ENCODE peak calls at places on chromosome 5, in six cellular contexts. One of them, this sample, is unnamed.

GRCh38 chr5:75023368-75024159 is 28.8 kb downstream of the GCNT4 start:
- DNase-seq in mesenchymal stem cell: no peak
- DNase-seq in RWPE1: no peak
- DNase-seq in PC-9: no peak
- DNase-seq in SK-N-SH: no peak
- DNase-seq in heart right ventricle: no peak
- DNase-seq in this sample: no peak

GRCh38 chr5:102561894-102562760 is 63.3 kb upstream of the SLCO6A1 start:
- DNase-seq in SK-N-SH: no peak
- DNase-seq in PC-9: peak; percentile 18
- DNase-seq in heart right ventricle: peak; percentile 11
- DNase-seq in RWPE1: no peak
- DNase-seq in mesenchymal stem cell: peak; percentile 36
- DNase-seq in this sample: no peak

GRCh38 chr5:78587081-78587774 is 61.3 kb downstream of the LHFPL2 start:
- DNase-seq in PC-9: no peak
- DNase-seq in SK-N-SH: no peak
- DNase-seq in mesenchymal stem cell: no peak
- DNase-seq in RWPE1: no peak
- DNase-seq in heart right ventricle: no peak
- DNase-seq in this sample: no peak

GRCh38 chr5:115778417-115778816 is 38.0 kb downstream of the CDO1 start:
- DNase-seq in RWPE1: no peak
- DNase-seq in SK-N-SH: no peak
- DNase-seq in mesenchymal stem cell: peak; percentile 44
- DNase-seq in heart right ventricle: no peak
- DNase-seq in PC-9: no peak
- DNase-seq in this sample: no peak

GRCh38 chr5:116275282-116275681 is 190.5 kb downstream of the COMMD10 start:
- DNase-seq in RWPE1: no peak
- DNase-seq in PC-9: no peak
- DNase-seq in mesenchymal stem cell: no peak
- DNase-seq in SK-N-SH: no peak
- DNase-seq in heart right ventricle: no peak
- DNase-seq in this sample: no peak

GRCh38 chr5:127875235-127876021 is 172.2 kb downstream of the CCDC192 start:
- DNase-seq in heart right ventricle: peak; percentile 24
- DNase-seq in RWPE1: peak; percentile 64
- DNase-seq in PC-9: peak; percentile 67
- DNase-seq in mesenchymal stem cell: peak; percentile 72
- DNase-seq in SK-N-SH: peak; percentile 51
- DNase-seq in this sample: peak; percentile 74

GRCh38 chr5:76703707-76704106 is 12.2 kb upstream of the F2R start:
- DNase-seq in mesenchymal stem cell: peak; percentile 28
- DNase-seq in SK-N-SH: peak; percentile 58
- DNase-seq in heart right ventricle: no peak
- DNase-seq in PC-9: no peak
- DNase-seq in RWPE1: no peak
- DNase-seq in this sample: no peak

GRCh38 chr5:124824637-124825158 is 78.3 kb upstream of the ZNF608 start:
- DNase-seq in heart right ventricle: no peak
- DNase-seq in SK-N-SH: peak; percentile 46
- DNase-seq in mesenchymal stem cell: peak; percentile 73
- DNase-seq in PC-9: no peak
- DNase-seq in RWPE1: peak; percentile 62
- DNase-seq in this sample: no peak

GRCh38 chr5:102903074-102903871 is 148.2 kb downstream of the PAM start:
- DNase-seq in SK-N-SH: no peak
- DNase-seq in mesenchymal stem cell: no peak
- DNase-seq in PC-9: no peak
- DNase-seq in RWPE1: no peak
- DNase-seq in heart right ventricle: no peak
- DNase-seq in this sample: no peak

GRCh38 chr5:43019615-43020293 is 20.4 kb downstream of the ANXA2R start:
- DNase-seq in mesenchymal stem cell: peak; percentile 94
- DNase-seq in SK-N-SH: peak; percentile 47
- DNase-seq in RWPE1: no peak
- DNase-seq in PC-9: peak; percentile 80
- DNase-seq in heart right ventricle: peak; percentile 40
- DNase-seq in this sample: no peak

GRCh38 chr5:79754865-79755555 is 65.4 kb downstream of the CMYA5 start:
- DNase-seq in RWPE1: no peak
- DNase-seq in heart right ventricle: no peak
- DNase-seq in SK-N-SH: no peak
- DNase-seq in PC-9: no peak
- DNase-seq in mesenchymal stem cell: no peak
- DNase-seq in this sample: no peak

GRCh38 chr5:96370981-96371380 is 62.1 kb downstream of the PCSK1 start:
- DNase-seq in heart right ventricle: no peak
- DNase-seq in mesenchymal stem cell: no peak
- DNase-seq in RWPE1: no peak
- DNase-seq in SK-N-SH: no peak
- DNase-seq in PC-9: no peak
- DNase-seq in this sample: no peak

GRCh38 chr5:147675168-147675567 is 107.4 kb downstream of the JAKMIP2 start:
- DNase-seq in RWPE1: no peak
- DNase-seq in mesenchymal stem cell: no peak
- DNase-seq in SK-N-SH: no peak
- DNase-seq in heart right ventricle: no peak
- DNase-seq in PC-9: no peak
- DNase-seq in this sample: no peak

GRCh38 chr5:90696148-90696547 is 137.6 kb downstream of the ADGRV1 start:
- DNase-seq in PC-9: no peak
- DNase-seq in heart right ventricle: no peak
- DNase-seq in SK-N-SH: no peak
- DNase-seq in RWPE1: no peak
- DNase-seq in mesenchymal stem cell: no peak
- DNase-seq in this sample: no peak

GRCh38 chr5:39775458-39776365 is 350.9 kb upstream of the DAB2 start:
- DNase-seq in RWPE1: peak; percentile 42
- DNase-seq in mesenchymal stem cell: peak; percentile 89
- DNase-seq in SK-N-SH: no peak
- DNase-seq in heart right ventricle: no peak
- DNase-seq in PC-9: no peak
- DNase-seq in this sample: no peak

GRCh38 chr5:120241400-120241799 is 222.7 kb upstream of the PRR16 start:
- DNase-seq in PC-9: no peak
- DNase-seq in SK-N-SH: no peak
- DNase-seq in RWPE1: no peak
- DNase-seq in mesenchymal stem cell: no peak
- DNase-seq in heart right ventricle: no peak
- DNase-seq in this sample: no peak

GRCh38 chr5:81789033-81789432 is 38.1 kb upstream of the SSBP2 start:
- DNase-seq in mesenchymal stem cell: peak; percentile 84
- DNase-seq in heart right ventricle: no peak
- DNase-seq in PC-9: no peak
- DNase-seq in SK-N-SH: no peak
- DNase-seq in RWPE1: peak; percentile 33
- DNase-seq in this sample: no peak

GRCh38 chr5:1246711-1247431 is 21.7 kb downstream of the SLC6A18 start:
- DNase-seq in mesenchymal stem cell: peak; percentile 5
- DNase-seq in heart right ventricle: peak; percentile 48
- DNase-seq in PC-9: peak; percentile 58
- DNase-seq in RWPE1: peak; percentile 46
- DNase-seq in SK-N-SH: peak; percentile 52
- DNase-seq in this sample: no peak

GRCh38 chr5:165607026-165607425 is 2101.6 kb downstream of the MAT2B start:
- DNase-seq in heart right ventricle: no peak
- DNase-seq in SK-N-SH: no peak
- DNase-seq in RWPE1: no peak
- DNase-seq in PC-9: no peak
- DNase-seq in mesenchymal stem cell: no peak
- DNase-seq in this sample: no peak

GRCh38 chr5:17075196-17075595 is 139.1 kb upstream of the MYO10 start:
- DNase-seq in PC-9: no peak
- DNase-seq in SK-N-SH: no peak
- DNase-seq in mesenchymal stem cell: no peak
- DNase-seq in RWPE1: no peak
- DNase-seq in heart right ventricle: no peak
- DNase-seq in this sample: no peak
- H3K27ac ChIP-seq in PC-9: no peak overlapping the region
- H3K27ac ChIP-seq in SK-N-SH: no peak overlapping the region
- H3K27ac ChIP-seq in mesenchymal stem cell: no peak overlapping the region
- H3K27ac ChIP-seq in RWPE1: no peak overlapping the region
- H3K27ac ChIP-seq in heart right ventricle: no peak overlapping the region
- H3K27ac ChIP-seq in this sample: no peak overlapping the region

DNA sequence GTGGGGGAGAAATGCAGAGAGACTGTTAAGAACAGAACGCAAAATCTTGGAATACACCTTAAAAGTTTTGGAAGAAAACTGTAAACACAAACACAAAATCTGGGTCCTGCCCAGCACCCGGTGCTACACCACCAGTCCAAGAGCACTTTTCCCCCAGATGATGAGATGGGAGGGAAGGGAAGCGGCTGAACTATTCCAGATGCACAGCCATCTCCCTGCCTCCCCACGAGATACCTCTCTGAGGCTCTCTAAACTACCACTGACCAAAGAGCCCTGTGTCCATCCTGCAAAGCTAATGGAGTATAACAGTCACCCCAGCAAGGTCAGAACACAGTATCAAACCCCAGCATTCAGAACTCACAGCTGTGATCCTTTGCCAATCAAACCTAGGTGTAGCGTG is 8.0 kb downstream of the SPARC start:
- DNase-seq in heart right ventricle: no peak
- DNase-seq in SK-N-SH: no peak
- DNase-seq in PC-9: no peak
- DNase-seq in mesenchymal stem cell: peak; percentile 32
- DNase-seq in RWPE1: no peak
- DNase-seq in this sample: no peak
- H3K27ac ChIP-seq in heart right ventricle: peak overlapping the region; percentile 95
- H3K27ac ChIP-seq in SK-N-SH: peak overlapping the region; percentile 97
- H3K27ac ChIP-seq in PC-9: no peak overlapping the region
- H3K27ac ChIP-seq in mesenchymal stem cell: peak overlapping the region; percentile 55
- H3K27ac ChIP-seq in RWPE1: no peak overlapping the region
- H3K27ac ChIP-seq in this sample: peak overlapping the region; percentile 6

DNA sequence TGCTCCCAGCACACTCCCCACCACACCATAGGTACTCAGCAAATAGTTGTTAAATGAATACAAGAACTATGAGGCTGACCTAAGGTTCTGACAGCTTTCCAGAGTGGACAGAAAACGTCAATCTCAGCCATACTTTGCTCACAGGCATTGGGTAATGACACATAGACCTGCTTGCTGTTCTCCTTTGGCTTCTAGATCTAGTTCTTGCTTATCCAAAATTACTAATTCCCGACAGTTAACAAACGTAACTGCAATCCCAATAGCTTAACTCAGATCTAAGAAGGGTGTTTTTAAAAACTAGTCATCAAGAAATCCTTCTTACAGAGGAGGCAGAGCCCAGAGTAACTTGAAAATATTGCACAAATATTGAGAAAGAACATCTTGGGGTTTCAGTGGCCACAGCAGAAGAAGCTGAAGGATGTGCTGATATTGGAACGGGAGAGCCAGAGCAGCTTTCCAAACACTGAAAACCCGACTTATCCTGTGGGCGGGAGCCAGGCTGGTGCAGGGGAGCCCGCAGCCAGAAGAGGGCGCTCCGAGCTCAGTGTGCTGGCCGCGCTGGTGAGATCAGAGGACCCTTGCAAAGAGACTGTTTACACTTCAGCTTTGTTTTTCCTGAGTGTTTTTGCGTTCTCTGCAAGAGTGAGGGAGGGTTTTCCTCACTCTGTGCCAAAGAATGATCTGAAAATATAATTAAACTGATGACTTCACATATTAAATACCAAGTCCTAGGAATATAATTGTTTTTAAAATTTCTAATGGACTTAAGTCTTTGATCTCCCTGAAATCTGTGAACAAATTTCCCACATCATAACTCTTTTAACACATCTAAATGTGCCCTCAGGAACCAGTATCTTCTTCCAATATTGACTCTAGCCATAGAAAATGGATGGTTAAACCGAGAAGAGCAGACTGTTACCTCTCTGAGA is 30.3 kb downstream of the FGF1 start:
- DNase-seq in heart right ventricle: peak; percentile 89
- DNase-seq in PC-9: peak; percentile 78
- DNase-seq in RWPE1: peak; percentile 87
- DNase-seq in mesenchymal stem cell: peak; percentile 74
- DNase-seq in SK-N-SH: peak; percentile 91
- DNase-seq in this sample: peak; percentile 76
- H3K27ac ChIP-seq in heart right ventricle: peak overlapping the region; percentile 63
- H3K27ac ChIP-seq in PC-9: no peak overlapping the region
- H3K27ac ChIP-seq in RWPE1: no peak overlapping the region
- H3K27ac ChIP-seq in mesenchymal stem cell: no peak overlapping the region
- H3K27ac ChIP-seq in SK-N-SH: no peak overlapping the region
- H3K27ac ChIP-seq in this sample: peak overlapping the region; percentile 71

GRCh38 chr5:72465601-72466563 is 41.3 kb downstream of the ZNF366 start:
- DNase-seq in SK-N-SH: no peak
- DNase-seq in PC-9: no peak
- DNase-seq in mesenchymal stem cell: peak; percentile 53
- DNase-seq in RWPE1: no peak
- DNase-seq in heart right ventricle: no peak
- DNase-seq in this sample: no peak
- H3K27ac ChIP-seq in SK-N-SH: peak overlapping the region; percentile 53
- H3K27ac ChIP-seq in PC-9: peak overlapping the region; percentile 99
- H3K27ac ChIP-seq in mesenchymal stem cell: no peak overlapping the region
- H3K27ac ChIP-seq in RWPE1: no peak overlapping the region
- H3K27ac ChIP-seq in heart right ventricle: no peak overlapping the region
- H3K27ac ChIP-seq in this sample: no peak overlapping the region

DNA sequence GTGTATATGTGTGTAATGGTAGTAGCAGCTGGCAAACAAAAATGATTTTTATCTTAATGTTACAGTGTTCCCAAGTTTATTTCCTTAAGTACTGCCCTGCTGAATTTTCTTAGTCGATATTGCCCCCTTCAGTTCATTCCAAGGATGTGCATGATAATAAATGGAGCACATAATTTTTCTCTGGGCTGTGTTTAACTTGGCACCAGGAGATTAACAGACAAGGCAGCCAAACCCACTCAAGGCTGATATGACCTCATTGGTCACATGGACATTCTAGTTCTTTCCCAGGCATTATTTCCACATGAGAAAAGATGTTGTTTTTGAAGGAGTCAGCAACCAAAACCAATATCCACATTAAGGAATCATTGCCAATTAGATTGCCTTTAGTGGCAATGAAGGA is 61.8 kb downstream of the COX7C start:
- DNase-seq in heart right ventricle: no peak
- DNase-seq in PC-9: peak; percentile 1
- DNase-seq in SK-N-SH: peak; percentile 22
- DNase-seq in mesenchymal stem cell: peak; percentile 78
- DNase-seq in RWPE1: peak; percentile 59
- DNase-seq in this sample: peak; percentile 10
- H3K27ac ChIP-seq in heart right ventricle: no peak overlapping the region
- H3K27ac ChIP-seq in PC-9: no peak overlapping the region
- H3K27ac ChIP-seq in SK-N-SH: no peak overlapping the region
- H3K27ac ChIP-seq in mesenchymal stem cell: no peak overlapping the region
- H3K27ac ChIP-seq in RWPE1: no peak overlapping the region
- H3K27ac ChIP-seq in this sample: no peak overlapping the region

GRCh38 chr5:138280915-138281314 is 6.5 kb upstream of the GFRA3 start:
- DNase-seq in mesenchymal stem cell: no peak
- DNase-seq in PC-9: no peak
- DNase-seq in heart right ventricle: no peak
- DNase-seq in RWPE1: no peak
- DNase-seq in SK-N-SH: no peak
- DNase-seq in this sample: no peak

GRCh38 chr5:138287252-138287651 is 12.8 kb upstream of the GFRA3 start:
- DNase-seq in PC-9: no peak
- DNase-seq in SK-N-SH: no peak
- DNase-seq in mesenchymal stem cell: no peak
- DNase-seq in RWPE1: no peak
- DNase-seq in heart right ventricle: no peak
- DNase-seq in this sample: no peak

GRCh38 chr5:138282918-138283742 is 8.7 kb upstream of the GFRA3 start:
- DNase-seq in mesenchymal stem cell: peak; percentile 67
- DNase-seq in PC-9: peak; percentile 43
- DNase-seq in RWPE1: peak; percentile 67
- DNase-seq in heart right ventricle: no peak
- DNase-seq in SK-N-SH: peak; percentile 74
- DNase-seq in this sample: peak; percentile 5
- H3K27ac ChIP-seq in mesenchymal stem cell: no peak overlapping the region
- H3K27ac ChIP-seq in PC-9: no peak overlapping the region
- H3K27ac ChIP-seq in RWPE1: no peak overlapping the region
- H3K27ac ChIP-seq in heart right ventricle: no peak overlapping the region
- H3K27ac ChIP-seq in SK-N-SH: no peak overlapping the region
- H3K27ac ChIP-seq in this sample: no peak overlapping the region